ENCODE peak calls at places on chromosomes 1 and 21, in four cellular contexts. One of them, this sample, is unnamed.

GRCh38 chr1:18401921-18402320 is 78.8 kb upstream of the KLHDC7A start:
- DNase-seq in adrenal gland: no peak
- DNase-seq in amniotic epithelial cell: no peak
- DNase-seq in HEK293T: no peak
- DNase-seq in this sample: no peak

GRCh38 chr1:58290685-58291372 is 255.7 kb downstream of the OMA1 start:
- DNase-seq in HEK293T: peak; percentile 64
- DNase-seq in adrenal gland: peak; percentile 47
- DNase-seq in amniotic epithelial cell: peak; percentile 1
- DNase-seq in this sample: peak; percentile 17

GRCh38 chr1:9128520-9129371 is at the start of gene GPR157:
- DNase-seq in HEK293T: peak; percentile 95
- DNase-seq in adrenal gland: peak; percentile 91
- DNase-seq in amniotic epithelial cell: peak; percentile 51
- DNase-seq in this sample: peak; percentile 74

GRCh38 chr21:33299181-33299752 is 25.5 kb upstream of the IFNAR1 start:
- DNase-seq in amniotic epithelial cell: no peak
- DNase-seq in adrenal gland: no peak
- DNase-seq in HEK293T: no peak
- DNase-seq in this sample: no peak

GRCh38 chr1:14681182-14681581 is 82.7 kb downstream of the KAZN start:
- DNase-seq in adrenal gland: no peak
- DNase-seq in amniotic epithelial cell: no peak
- DNase-seq in HEK293T: no peak
- DNase-seq in this sample: no peak

GRCh38 chr1:237199026-237199425 is 157.0 kb downstream of the RYR2 start:
- DNase-seq in HEK293T: no peak
- DNase-seq in adrenal gland: no peak
- DNase-seq in amniotic epithelial cell: no peak
- DNase-seq in this sample: no peak

GRCh38 chr21:15455819-15456462 is 273.8 kb upstream of the USP25 start:
- DNase-seq in HEK293T: no peak
- DNase-seq in amniotic epithelial cell: no peak
- DNase-seq in adrenal gland: no peak
- DNase-seq in this sample: no peak

GRCh38 chr1:209375681-209376360 is 207.7 kb upstream of the CAMK1G start:
- DNase-seq in HEK293T: no peak
- DNase-seq in adrenal gland: no peak
- DNase-seq in amniotic epithelial cell: peak; percentile 43
- DNase-seq in this sample: peak; percentile 30

GRCh38 chr1:39574646-39575045 is 1.9 kb downstream of the PABPC4 start:
- DNase-seq in HEK293T: peak; percentile 44
- DNase-seq in amniotic epithelial cell: no peak
- DNase-seq in adrenal gland: peak; percentile 30
- DNase-seq in this sample: no peak

GRCh38 chr1:101738475-101738874 is 258.3 kb downstream of the OLFM3 start:
- DNase-seq in amniotic epithelial cell: peak; percentile 80
- DNase-seq in adrenal gland: no peak
- DNase-seq in HEK293T: no peak
- DNase-seq in this sample: peak; percentile 15

GRCh38 chr21:42539342-42539741 is 25.7 kb downstream of the SLC37A1 start:
- DNase-seq in amniotic epithelial cell: no peak
- DNase-seq in adrenal gland: no peak
- DNase-seq in HEK293T: no peak
- DNase-seq in this sample: no peak

GRCh38 chr1:20339811-20340457 is 49.3 kb downstream of the VWA5B1 start:
- DNase-seq in HEK293T: no peak
- DNase-seq in adrenal gland: no peak
- DNase-seq in amniotic epithelial cell: no peak
- DNase-seq in this sample: no peak

GRCh38 chr21:38544681-38545080 is 46.4 kb upstream of the ERG start:
- DNase-seq in adrenal gland: no peak
- DNase-seq in amniotic epithelial cell: peak; percentile 69
- DNase-seq in HEK293T: no peak
- DNase-seq in this sample: peak; percentile 44

GRCh38 chr1:192445849-192446489 is 129.2 kb downstream of the RGS21 start:
- DNase-seq in HEK293T: no peak
- DNase-seq in amniotic epithelial cell: peak; percentile 43
- DNase-seq in adrenal gland: peak; percentile 61
- DNase-seq in this sample: peak; percentile 54

GRCh38 chr1:228472655-228473054 is 14.5 kb upstream of the RNF187 start:
- DNase-seq in HEK293T: no peak
- DNase-seq in amniotic epithelial cell: peak; percentile 29
- DNase-seq in adrenal gland: no peak
- DNase-seq in this sample: peak; percentile 48

GRCh38 chr1:6967431-6968079 is 182.3 kb downstream of the CAMTA1 start:
- DNase-seq in HEK293T: no peak
- DNase-seq in amniotic epithelial cell: no peak
- DNase-seq in adrenal gland: no peak
- DNase-seq in this sample: no peak

GRCh38 chr1:37574834-37575479 is 18.2 kb downstream of the DNALI1 start:
- DNase-seq in adrenal gland: no peak
- DNase-seq in HEK293T: no peak
- DNase-seq in amniotic epithelial cell: peak; percentile 96
- DNase-seq in this sample: peak; percentile 98

GRCh38 chr1:247576514-247576913 is 11.6 kb upstream of the OR2G2 start:
- DNase-seq in adrenal gland: no peak
- DNase-seq in HEK293T: no peak
- DNase-seq in amniotic epithelial cell: peak; percentile 3
- DNase-seq in this sample: peak; percentile 14

GRCh38 chr1:7265771-7266371 is 480.6 kb downstream of the CAMTA1 start:
- DNase-seq in HEK293T: no peak
- DNase-seq in adrenal gland: no peak
- DNase-seq in amniotic epithelial cell: peak; percentile 52
- DNase-seq in this sample: peak; percentile 88

This sample was measured in mesenchymal stem cell.